ENCODE peak calls at places on chromosomes 12 and 14, in seven cellular contexts. Y is cardiac fibroblast; W is spleen; P is stimulated activated CD4-positive, alpha-beta T cell treated with anti-CD3 and anti-CD28 coated beads, TNF-alpha, amount 100 ng/mL, for 1 hour; J is non-pigmented ciliary epithelial cell; Z is neural crest cell; R is Calu3. O is an unnamed sample.

GRCh38 chr12:87136330-87136976 is 880.3 kb upstream of the MGAT4C start:
- DNase-seq in Y (peak), W (no peak), P (no peak), J (no peak), Z (no peak), R (no peak), O (no peak)

GRCh38 chr12:53674977-53675700 is 744 bp downstream of the ATP5MC2 start:
- DNase-seq in Y (no peak), W (no peak), P (no peak), J (no peak), Z (no peak), R (no peak), O (no peak)

GRCh38 chr12:77001181-77001758 is 64.1 kb downstream of the E2F7 start:
- DNase-seq in Y (no peak), W (peak), P (no peak), J (no peak), Z (no peak), R (no peak), O (peak)

GRCh38 chr12:96766232-96766631 is 140.8 kb upstream of the NEDD1 start:
- DNase-seq in Y (no peak), W (no peak), P (no peak), J (no peak), Z (no peak), R (peak), O (peak)

GRCh38 chr14:24071144-24071697 is at the start of gene CPNE6:
- DNase-seq in Y (no peak), W (peak), P (no peak), J (no peak), Z (no peak), R (no peak), O (no peak)

GRCh38 chr12:54711664-54712063 is 63.5 kb upstream of the DCD start:
- DNase-seq in Y (no peak), W (no peak), P (no peak), J (no peak), Z (no peak), R (no peak), O (no peak)

GRCh38 chr12:88903333-88903732 is 323.1 kb upstream of the KITLG start:
- DNase-seq in Y (no peak), W (no peak), P (no peak), J (no peak), Z (no peak), R (no peak), O (no peak)

GRCh38 chr12:5963515-5963914 is 18.5 kb upstream of the ANO2 start:
- DNase-seq in Y (no peak), W (no peak), P (no peak), J (no peak), Z (no peak), R (no peak), O (no peak)

O was measured in Caco-2.